ENCODE peak calls at places on chromosome 11, in nine cellular contexts. One of them, this sample, is unnamed.

GRCh38 chr11:66124564-66124963 is 54.5 kb downstream of the PACS1 start:
- DNase-seq in hepatocyte: no peak
- DNase-seq in astrocyte of the hippocampus: no peak
- DNase-seq in GF-D8: no peak
- DNase-seq in LHCN-M2: peak
- DNase-seq in brain microvascular endothelial cell: no peak
- DNase-seq in CD8-positive, alpha-beta T cell: no peak
- DNase-seq in HFFc6: peak
- DNase-seq in effector memory CD4-positive, alpha-beta T cell: no peak
- DNase-seq in this sample: no peak

GRCh38 chr11:77779935-77780334 is 40.6 kb downstream of the RSF1 start:
- DNase-seq in hepatocyte: peak
- DNase-seq in astrocyte of the hippocampus: peak
- DNase-seq in GF-D8: no peak
- DNase-seq in LHCN-M2: peak
- DNase-seq in brain microvascular endothelial cell: peak
- DNase-seq in CD8-positive, alpha-beta T cell: no peak
- DNase-seq in HFFc6: peak
- DNase-seq in effector memory CD4-positive, alpha-beta T cell: no peak
- DNase-seq in this sample: peak

GRCh38 chr11:66136752-66137123 is 66.7 kb downstream of the PACS1 start:
- DNase-seq in hepatocyte: peak
- DNase-seq in astrocyte of the hippocampus: peak
- DNase-seq in GF-D8: no peak
- DNase-seq in LHCN-M2: no peak
- DNase-seq in brain microvascular endothelial cell: peak
- DNase-seq in CD8-positive, alpha-beta T cell: no peak
- DNase-seq in HFFc6: peak
- DNase-seq in effector memory CD4-positive, alpha-beta T cell: no peak
- DNase-seq in this sample: no peak

GRCh38 chr11:11748706-11749365 is 92.9 kb upstream of the USP47 start:
- DNase-seq in hepatocyte: no peak
- DNase-seq in astrocyte of the hippocampus: no peak
- DNase-seq in GF-D8: no peak
- DNase-seq in LHCN-M2: peak
- DNase-seq in brain microvascular endothelial cell: peak
- DNase-seq in CD8-positive, alpha-beta T cell: no peak
- DNase-seq in HFFc6: peak
- DNase-seq in effector memory CD4-positive, alpha-beta T cell: no peak
- DNase-seq in this sample: no peak

GRCh38 chr11:69249641-69250502 is 44.1 kb upstream of the MYEOV start:
- DNase-seq in hepatocyte: peak
- DNase-seq in astrocyte of the hippocampus: peak
- DNase-seq in GF-D8: no peak
- DNase-seq in LHCN-M2: peak
- DNase-seq in brain microvascular endothelial cell: peak
- DNase-seq in CD8-positive, alpha-beta T cell: no peak
- DNase-seq in HFFc6: no peak
- DNase-seq in effector memory CD4-positive, alpha-beta T cell: no peak
- DNase-seq in this sample: peak

GRCh38 chr11:17802491-17802890 is 67.9 kb downstream of the KCNC1 start:
- DNase-seq in hepatocyte: no peak
- DNase-seq in astrocyte of the hippocampus: no peak
- DNase-seq in GF-D8: no peak
- DNase-seq in LHCN-M2: no peak
- DNase-seq in brain microvascular endothelial cell: no peak
- DNase-seq in CD8-positive, alpha-beta T cell: no peak
- DNase-seq in HFFc6: no peak
- DNase-seq in effector memory CD4-positive, alpha-beta T cell: no peak
- DNase-seq in this sample: no peak

GRCh38 chr11:86812981-86813380 is 12.6 kb downstream of the PRSS23 start:
- DNase-seq in hepatocyte: no peak
- DNase-seq in astrocyte of the hippocampus: no peak
- DNase-seq in GF-D8: no peak
- DNase-seq in LHCN-M2: no peak
- DNase-seq in brain microvascular endothelial cell: no peak
- DNase-seq in CD8-positive, alpha-beta T cell: no peak
- DNase-seq in HFFc6: no peak
- DNase-seq in effector memory CD4-positive, alpha-beta T cell: no peak
- DNase-seq in this sample: no peak

GRCh38 chr11:66340596-66341501 is 4.1 kb downstream of the BRMS1 start:
- DNase-seq in hepatocyte: no peak
- DNase-seq in astrocyte of the hippocampus: no peak
- DNase-seq in GF-D8: no peak
- DNase-seq in LHCN-M2: no peak
- DNase-seq in brain microvascular endothelial cell: no peak
- DNase-seq in CD8-positive, alpha-beta T cell: no peak
- DNase-seq in HFFc6: no peak
- DNase-seq in effector memory CD4-positive, alpha-beta T cell: no peak
- DNase-seq in this sample: no peak

GRCh38 chr11:17350455-17351170 is 987 bp upstream of the NCR3LG1 start:
- DNase-seq in hepatocyte: no peak
- DNase-seq in astrocyte of the hippocampus: no peak
- DNase-seq in GF-D8: no peak
- DNase-seq in LHCN-M2: no peak
- DNase-seq in brain microvascular endothelial cell: no peak
- DNase-seq in CD8-positive, alpha-beta T cell: no peak
- DNase-seq in HFFc6: no peak
- DNase-seq in effector memory CD4-positive, alpha-beta T cell: no peak
- DNase-seq in this sample: no peak

GRCh38 chr11:65172600-65172999 is 2.6 kb downstream of the SPDYC start:
- DNase-seq in hepatocyte: no peak
- DNase-seq in astrocyte of the hippocampus: no peak
- DNase-seq in GF-D8: no peak
- DNase-seq in LHCN-M2: no peak
- DNase-seq in brain microvascular endothelial cell: no peak
- DNase-seq in CD8-positive, alpha-beta T cell: no peak
- DNase-seq in HFFc6: no peak
- DNase-seq in effector memory CD4-positive, alpha-beta T cell: no peak
- DNase-seq in this sample: no peak

GRCh38 chr11:64369440-64370135 is 10.6 kb downstream of the RPS6KA4 start:
- DNase-seq in hepatocyte: peak
- DNase-seq in astrocyte of the hippocampus: no peak
- DNase-seq in GF-D8: no peak
- DNase-seq in LHCN-M2: no peak
- DNase-seq in brain microvascular endothelial cell: no peak
- DNase-seq in CD8-positive, alpha-beta T cell: no peak
- DNase-seq in HFFc6: no peak
- DNase-seq in effector memory CD4-positive, alpha-beta T cell: no peak
- DNase-seq in this sample: no peak

GRCh38 chr11:90391756-90392155 is 168.9 kb upstream of the CHORDC1 start:
- DNase-seq in hepatocyte: no peak
- DNase-seq in astrocyte of the hippocampus: no peak
- DNase-seq in GF-D8: no peak
- DNase-seq in LHCN-M2: no peak
- DNase-seq in brain microvascular endothelial cell: no peak
- DNase-seq in CD8-positive, alpha-beta T cell: no peak
- DNase-seq in HFFc6: no peak
- DNase-seq in effector memory CD4-positive, alpha-beta T cell: no peak
- DNase-seq in this sample: no peak

GRCh38 chr11:10908215-10908990 is 50.5 kb upstream of the ZBED5 start:
- DNase-seq in hepatocyte: peak
- DNase-seq in astrocyte of the hippocampus: peak
- DNase-seq in GF-D8: no peak
- DNase-seq in LHCN-M2: peak
- DNase-seq in brain microvascular endothelial cell: peak
- DNase-seq in CD8-positive, alpha-beta T cell: no peak
- DNase-seq in HFFc6: peak
- DNase-seq in effector memory CD4-positive, alpha-beta T cell: no peak
- DNase-seq in this sample: peak

GRCh38 chr11:57349491-57350274 is 11.5 kb downstream of the P2RX3 start:
- DNase-seq in hepatocyte: peak
- DNase-seq in astrocyte of the hippocampus: peak
- DNase-seq in GF-D8: no peak
- DNase-seq in LHCN-M2: peak
- DNase-seq in brain microvascular endothelial cell: no peak
- DNase-seq in CD8-positive, alpha-beta T cell: peak
- DNase-seq in HFFc6: no peak
- DNase-seq in effector memory CD4-positive, alpha-beta T cell: peak
- DNase-seq in this sample: peak

GRCh38 chr11:101215069-101215468 is 85.5 kb upstream of the PGR start:
- DNase-seq in hepatocyte: no peak
- DNase-seq in astrocyte of the hippocampus: no peak
- DNase-seq in GF-D8: no peak
- DNase-seq in LHCN-M2: no peak
- DNase-seq in brain microvascular endothelial cell: no peak
- DNase-seq in CD8-positive, alpha-beta T cell: no peak
- DNase-seq in HFFc6: no peak
- DNase-seq in effector memory CD4-positive, alpha-beta T cell: no peak
- DNase-seq in this sample: no peak

GRCh38 chr11:97460091-97460490 is 1070.3 kb downstream of the JRKL start:
- DNase-seq in hepatocyte: no peak
- DNase-seq in astrocyte of the hippocampus: no peak
- DNase-seq in GF-D8: no peak
- DNase-seq in LHCN-M2: no peak
- DNase-seq in brain microvascular endothelial cell: no peak
- DNase-seq in CD8-positive, alpha-beta T cell: no peak
- DNase-seq in HFFc6: no peak
- DNase-seq in effector memory CD4-positive, alpha-beta T cell: no peak
- DNase-seq in this sample: no peak

GRCh38 chr11:7536102-7536501 is 22.3 kb downstream of the PPFIBP2 start:
- DNase-seq in hepatocyte: peak
- DNase-seq in astrocyte of the hippocampus: no peak
- DNase-seq in GF-D8: no peak
- DNase-seq in LHCN-M2: peak
- DNase-seq in brain microvascular endothelial cell: no peak
- DNase-seq in CD8-positive, alpha-beta T cell: no peak
- DNase-seq in HFFc6: no peak
- DNase-seq in effector memory CD4-positive, alpha-beta T cell: no peak
- DNase-seq in this sample: no peak

GRCh38 chr11:118640332-118641154 is 33.1 kb downstream of the PHLDB1 start:
- DNase-seq in hepatocyte: no peak
- DNase-seq in astrocyte of the hippocampus: no peak
- DNase-seq in GF-D8: no peak
- DNase-seq in LHCN-M2: no peak
- DNase-seq in brain microvascular endothelial cell: no peak
- DNase-seq in CD8-positive, alpha-beta T cell: no peak
- DNase-seq in HFFc6: no peak
- DNase-seq in effector memory CD4-positive, alpha-beta T cell: no peak
- DNase-seq in this sample: no peak

GRCh38 chr11:32391479-32391878 is 43.9 kb downstream of the WT1 start:
- DNase-seq in hepatocyte: no peak
- DNase-seq in astrocyte of the hippocampus: no peak
- DNase-seq in GF-D8: no peak
- DNase-seq in LHCN-M2: no peak
- DNase-seq in brain microvascular endothelial cell: no peak
- DNase-seq in CD8-positive, alpha-beta T cell: no peak
- DNase-seq in HFFc6: no peak
- DNase-seq in effector memory CD4-positive, alpha-beta T cell: no peak
- DNase-seq in this sample: no peak

GRCh38 chr11:70090989-70091388 is 12.9 kb downstream of the ANO1 start:
- DNase-seq in hepatocyte: peak
- DNase-seq in astrocyte of the hippocampus: no peak
- DNase-seq in GF-D8: no peak
- DNase-seq in LHCN-M2: no peak
- DNase-seq in brain microvascular endothelial cell: no peak
- DNase-seq in CD8-positive, alpha-beta T cell: no peak
- DNase-seq in HFFc6: no peak
- DNase-seq in effector memory CD4-positive, alpha-beta T cell: no peak
- DNase-seq in this sample: no peak

GRCh38 chr11:2709429-2709828 is 9.6 kb upstream of the KCNQ1OT1 start:
- DNase-seq in hepatocyte: peak
- DNase-seq in astrocyte of the hippocampus: no peak
- DNase-seq in GF-D8: no peak
- DNase-seq in LHCN-M2: no peak
- DNase-seq in brain microvascular endothelial cell: peak
- DNase-seq in CD8-positive, alpha-beta T cell: no peak
- DNase-seq in HFFc6: no peak
- DNase-seq in effector memory CD4-positive, alpha-beta T cell: no peak
- DNase-seq in this sample: no peak

GRCh38 chr11:64872790-64873488 is 5.5 kb downstream of the EHD1 start:
- DNase-seq in hepatocyte: no peak
- DNase-seq in astrocyte of the hippocampus: no peak
- DNase-seq in GF-D8: no peak
- DNase-seq in LHCN-M2: no peak
- DNase-seq in brain microvascular endothelial cell: no peak
- DNase-seq in CD8-positive, alpha-beta T cell: no peak
- DNase-seq in HFFc6: no peak
- DNase-seq in effector memory CD4-positive, alpha-beta T cell: no peak
- DNase-seq in this sample: no peak

GRCh38 chr11:2579315-2580060 is 120.3 kb downstream of the KCNQ1OT1 start:
- DNase-seq in hepatocyte: no peak
- DNase-seq in astrocyte of the hippocampus: no peak
- DNase-seq in GF-D8: no peak
- DNase-seq in LHCN-M2: no peak
- DNase-seq in brain microvascular endothelial cell: no peak
- DNase-seq in CD8-positive, alpha-beta T cell: peak
- DNase-seq in HFFc6: no peak
- DNase-seq in effector memory CD4-positive, alpha-beta T cell: no peak
- DNase-seq in this sample: peak

GRCh38 chr11:8387141-8387540 is 123.5 kb upstream of the LMO1 start:
- DNase-seq in hepatocyte: no peak
- DNase-seq in astrocyte of the hippocampus: no peak
- DNase-seq in GF-D8: no peak
- DNase-seq in LHCN-M2: no peak
- DNase-seq in brain microvascular endothelial cell: no peak
- DNase-seq in CD8-positive, alpha-beta T cell: no peak
- DNase-seq in HFFc6: no peak
- DNase-seq in effector memory CD4-positive, alpha-beta T cell: no peak
- DNase-seq in this sample: no peak

GRCh38 chr11:7677801-7678201 is 4.5 kb upstream of the CYB5R2 start:
- DNase-seq in hepatocyte: peak
- DNase-seq in astrocyte of the hippocampus: no peak
- DNase-seq in GF-D8: no peak
- DNase-seq in LHCN-M2: no peak
- DNase-seq in brain microvascular endothelial cell: no peak
- DNase-seq in CD8-positive, alpha-beta T cell: no peak
- DNase-seq in HFFc6: peak
- DNase-seq in effector memory CD4-positive, alpha-beta T cell: no peak
- DNase-seq in this sample: no peak

GRCh38 chr11:127711748-127712147 is 711.2 kb upstream of the KIRREL3 start:
- DNase-seq in hepatocyte: no peak
- DNase-seq in astrocyte of the hippocampus: no peak
- DNase-seq in GF-D8: no peak
- DNase-seq in LHCN-M2: no peak
- DNase-seq in brain microvascular endothelial cell: no peak
- DNase-seq in CD8-positive, alpha-beta T cell: no peak
- DNase-seq in HFFc6: no peak
- DNase-seq in effector memory CD4-positive, alpha-beta T cell: no peak
- DNase-seq in this sample: no peak

GRCh38 chr11:123166095-123166559 is 28.9 kb downstream of the CLMP start:
- DNase-seq in hepatocyte: peak
- DNase-seq in astrocyte of the hippocampus: peak
- DNase-seq in GF-D8: no peak
- DNase-seq in LHCN-M2: peak
- DNase-seq in brain microvascular endothelial cell: peak
- DNase-seq in CD8-positive, alpha-beta T cell: no peak
- DNase-seq in HFFc6: peak
- DNase-seq in effector memory CD4-positive, alpha-beta T cell: no peak
- DNase-seq in this sample: peak

GRCh38 chr11:14499178-14499559 is 442 bp downstream of the COPB1 start:
- DNase-seq in hepatocyte: peak
- DNase-seq in astrocyte of the hippocampus: peak
- DNase-seq in GF-D8: no peak
- DNase-seq in LHCN-M2: peak
- DNase-seq in brain microvascular endothelial cell: no peak
- DNase-seq in CD8-positive, alpha-beta T cell: no peak
- DNase-seq in HFFc6: no peak
- DNase-seq in effector memory CD4-positive, alpha-beta T cell: peak
- DNase-seq in this sample: peak

GRCh38 chr11:46676436-46677158 is 23.8 kb downstream of the ARHGAP1 start:
- DNase-seq in hepatocyte: no peak
- DNase-seq in astrocyte of the hippocampus: no peak
- DNase-seq in GF-D8: peak
- DNase-seq in LHCN-M2: no peak
- DNase-seq in brain microvascular endothelial cell: no peak
- DNase-seq in CD8-positive, alpha-beta T cell: no peak
- DNase-seq in HFFc6: no peak
- DNase-seq in effector memory CD4-positive, alpha-beta T cell: no peak
- DNase-seq in this sample: no peak

GRCh38 chr11:117809236-117810055 is 12.4 kb upstream of the DSCAML1 start:
- DNase-seq in hepatocyte: peak
- DNase-seq in astrocyte of the hippocampus: peak
- DNase-seq in GF-D8: no peak
- DNase-seq in LHCN-M2: no peak
- DNase-seq in brain microvascular endothelial cell: peak
- DNase-seq in CD8-positive, alpha-beta T cell: no peak
- DNase-seq in HFFc6: peak
- DNase-seq in effector memory CD4-positive, alpha-beta T cell: no peak
- DNase-seq in this sample: peak

This sample was measured in SJCRH30.